ENCODE peak calls at places on chromosomes 11 and 22, in eight cellular contexts. I is mesenchymal stem cell, Z is astrocyte, W is keratinocyte, C is DND-41, K is GM23248, E is MM.1S, R is osteoblast. D is an unnamed sample.

GRCh38 chr11:35011944-35012343 is 95.5 kb downstream of the PDHX start:
- DNase-seq in K (no peak), I (no peak), C (no peak), Z (no peak), E (peak), W (no peak), R (no peak), D (no peak)

GRCh38 chr11:111452146-111452545 is 60.0 kb downstream of the BTG4 start:
- DNase-seq in K (peak), I (no peak), W (no peak), C (no peak), E (no peak), Z (peak), R (peak), D (no peak)

GRCh38 chr22:19036523-19037273 is 85.5 kb downstream of the DGCR2 start:
- DNase-seq in R (peak), K (no peak), Z (no peak), E (no peak), I (peak), W (no peak), C (no peak), D (no peak)

GRCh38 chr11:131807876-131808275 is 437.5 kb downstream of the NTM start:
- DNase-seq in E (no peak), I (no peak), R (no peak), C (no peak), K (no peak), W (no peak), Z (no peak), D (no peak)

GRCh38 chr22:44089717-44090570 is 65.8 kb downstream of the PARVB start:
- DNase-seq in K (no peak), C (no peak), Z (no peak), R (peak), E (no peak), I (no peak), W (no peak), D (no peak)

GRCh38 chr11:1152316-1153104 is 5.2 kb upstream of the MUC5AC start:
- DNase-seq in W (no peak), C (no peak), E (no peak), I (peak), R (peak), Z (peak), K (no peak), D (no peak)

GRCh38 chr11:61834278-61835004 is 6.3 kb downstream of the FADS2 start:
- DNase-seq in W (no peak), R (peak), C (peak), E (peak), K (peak), Z (peak), I (peak), D (peak)

GRCh38 chr11:37449146-37449545 is 851.1 kb upstream of the RAG2 start:
- DNase-seq in R (no peak), I (peak), E (peak), K (peak), Z (peak), C (no peak), W (no peak), D (no peak)

GRCh38 chr11:44464741-44465140 is 100.7 kb upstream of the CD82 start:
- DNase-seq in R (peak), W (no peak), C (no peak), E (no peak), I (no peak), Z (no peak), K (no peak), D (peak)

GRCh38 chr11:120061761-120062560 is 76.0 kb downstream of the TRIM29 start:
- DNase-seq in R (no peak), I (no peak), W (no peak), K (peak), Z (peak), E (no peak), C (no peak), D (no peak)

GRCh38 chr22:46088541-46089311 is 61.6 kb upstream of the PPARA start:
- DNase-seq in W (no peak), R (peak), C (no peak), E (no peak), Z (peak), I (no peak), K (peak), D (no peak)

GRCh38 chr11:2387266-2387982 is 10.3 kb downstream of the CD81 start:
- DNase-seq in R (peak), E (peak), Z (no peak), K (peak), W (no peak), C (no peak), I (peak), D (peak)

GRCh38 chr22:35357883-35358621 is 22.8 kb upstream of the HMOX1 start:
- DNase-seq in R (peak), W (peak), K (peak), E (no peak), Z (peak), I (no peak), C (no peak), D (no peak)

GRCh38 chr11:86969258-86969657 is 14.1 kb upstream of the FZD4 start:
- DNase-seq in Z (no peak), E (no peak), R (peak), I (no peak), C (no peak), K (no peak), W (no peak), D (no peak)

GRCh38 chr11:69460540-69461257 is 20.8 kb upstream of the LINC01488 start:
- DNase-seq in W (peak), K (peak), C (no peak), I (peak), E (no peak), R (peak), Z (peak), D (no peak)

GRCh38 chr22:44330727-44331660 is 18.2 kb upstream of the SHISAL1 start:
- DNase-seq in E (no peak), R (peak), Z (no peak), W (no peak), I (no peak), C (no peak), K (peak), D (no peak)

GRCh38 chr11:108147150-108147549 is 25.8 kb downstream of the ACAT1 start:
- DNase-seq in E (no peak), R (no peak), W (no peak), I (no peak), Z (no peak), K (peak), C (no peak), D (no peak)

GRCh38 chr11:77322506-77322905 is 21.0 kb upstream of the GDPD4 start:
- DNase-seq in Z (peak), W (no peak), E (no peak), C (no peak), K (peak), R (no peak), I (peak), D (no peak)

GRCh38 chr22:42158456-42159132 is 28.0 kb upstream of the CYP2D6 start:
- DNase-seq in C (no peak), I (no peak), R (no peak), Z (no peak), E (no peak), W (no peak), K (no peak), D (no peak)

GRCh38 chr11:44604171-44604581 is 38.7 kb downstream of the CD82 start:
- DNase-seq in Z (peak), E (no peak), R (peak), I (no peak), K (peak), W (no peak), C (no peak), D (no peak)

GRCh38 chr11:75056806-75057205 is 39.9 kb downstream of the OR2AT4 start:
- DNase-seq in R (no peak), C (no peak), K (no peak), E (no peak), W (no peak), I (no peak), Z (no peak), D (no peak)
- H3K4me2 ChIP-seq in R (no peak), C (no peak), K (no peak), E (no peak), W (no peak), I (no peak), Z (no peak), D (no peak)

GRCh38 chr11:75565221-75565814 is 3.3 kb downstream of the SERPINH1 start:
- DNase-seq in K (peak), C (no peak), R (peak), I (peak), Z (peak), W (no peak), E (no peak), D (no peak)
- H3K4me2 ChIP-seq in K (peak), C (no peak), R (peak), I (no peak), Z (peak), W (peak), E (no peak), D (no peak)

DNA sequence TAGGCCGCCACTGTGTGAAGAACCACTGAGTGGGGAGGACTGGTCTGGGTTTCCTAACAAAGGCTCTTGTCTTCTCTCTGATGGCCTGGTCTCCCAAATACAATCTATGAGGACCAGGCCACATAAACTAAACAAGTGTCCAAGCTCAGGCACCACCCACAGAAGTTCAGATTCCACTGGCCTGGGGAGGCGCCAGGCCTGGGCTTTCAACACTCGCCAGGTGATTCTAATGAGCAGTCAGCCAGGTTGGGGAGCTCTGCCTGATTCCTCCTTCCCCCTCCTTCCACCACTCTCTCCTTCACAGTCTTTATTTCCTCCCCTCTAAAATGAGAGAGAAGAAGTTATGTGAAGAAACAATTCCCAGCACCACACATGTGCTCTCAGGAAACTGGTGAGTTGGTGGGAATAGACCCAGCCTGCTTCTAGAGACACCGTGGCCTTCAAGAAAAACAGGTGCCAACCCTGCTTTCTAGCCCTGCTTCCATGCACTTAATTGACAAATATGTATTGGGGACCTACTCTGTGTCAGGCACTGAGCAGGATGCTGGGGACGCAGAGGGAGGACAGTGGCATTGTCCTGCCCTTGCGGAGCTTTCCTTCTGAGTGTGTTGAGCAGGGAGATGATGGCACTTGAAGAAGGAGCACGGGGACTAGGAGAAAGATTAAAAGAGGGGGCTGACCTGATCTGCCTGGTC is 242.5 kb downstream of the TENM4 start:
- DNase-seq in E (no peak), W (no peak), K (no peak), R (no peak), I (no peak), C (no peak), Z (no peak), D (no peak)
- H3K4me2 ChIP-seq in E (no peak), W (no peak), K (no peak), R (no peak), I (no peak), C (no peak), Z (no peak), D (no peak)

GRCh38 chr11:96102664-96103068 is 178.8 kb upstream of the MTMR2 start:
- DNase-seq in K (peak), R (no peak), C (no peak), E (no peak), Z (peak), I (peak), W (no peak), D (no peak)
- H3K4me2 ChIP-seq in K (peak), R (peak), C (no peak), E (no peak), Z (peak), I (no peak), W (no peak), D (no peak)